ENCODE peak calls at places on chromosomes 3 and 15, in seven cellular contexts. N is stimulated activated CD8-positive, alpha-beta memory T cell treated with anti-CD3 and anti-CD28 coated beads, Interleukin-4, amount 100 ng/mL, for 1 hour; B is activated B cell treated with CpG ODN at 0.5 μM for 24 hours; W is activated CD4-positive, alpha-beta T cell treated with anti-CD3 and anti-CD28 coated beads, Interleukin-2, amount 50 U/mL, for 48 hours; G is fibroblast of pulmonary artery; O is Daoy; U is heart left ventricle. E is an unnamed sample.

GRCh38 chr15:76327191-76328105 is 9.1 kb upstream of the ISL2 start:
- DNase-seq in O (peak; percentile 80), W (no peak), N (no peak), G (no peak), B (no peak), U (no peak), E (no peak)

GRCh38 chr3:153315781-153316180 is 153.8 kb downstream of the RAP2B start:
- DNase-seq in N (no peak), U (no peak), B (no peak), G (no peak), W (no peak), O (no peak), E (no peak)

GRCh38 chr3:70040386-70040785 is 40.9 kb downstream of the SAMMSON start:
- DNase-seq in N (no peak), O (peak; percentile 3), U (no peak), B (no peak), G (no peak), W (no peak), E (no peak)

GRCh38 chr3:118990818-118991560 is 43.7 kb downstream of the IGSF11 start:
- DNase-seq in U (no peak), W (no peak), B (no peak), G (no peak), O (no peak), N (no peak), E (no peak)

GRCh38 chr3:36907911-36908646 is 36.8 kb downstream of the TRANK1 start:
- DNase-seq in O (peak; percentile 60), B (no peak), W (peak; percentile 69), N (peak; percentile 49), U (peak; percentile 37), G (peak; percentile 85), E (no peak)

GRCh38 chr3:140298043-140298442 is 363.1 kb downstream of the CLSTN2 start:
- DNase-seq in G (no peak), O (no peak), U (no peak), B (no peak), N (no peak), W (no peak), E (no peak)

GRCh38 chr3:41893977-41894376 is 67.9 kb downstream of the ULK4 start:
- DNase-seq in N (no peak), O (peak; percentile 20), U (peak; percentile 12), G (peak; percentile 79), W (no peak), B (no peak), E (no peak)

GRCh38 chr3:113136071-113136470 is 75.3 kb upstream of the BOC start:
- DNase-seq in O (no peak), U (no peak), W (no peak), N (no peak), B (no peak), G (peak; percentile 62), E (no peak)

GRCh38 chr3:87288486-87288885 is 12.1 kb upstream of the POU1F1 start:
- DNase-seq in U (no peak), G (no peak), B (no peak), W (no peak), O (no peak), N (no peak), E (no peak)

GRCh38 chr15:81115054-81115939 is 18.8 kb upstream of the CFAP161 start:
- DNase-seq in W (no peak), B (no peak), U (no peak), O (no peak), N (no peak), G (no peak), E (no peak)

GRCh38 chr15:55574096-55574495 is 14.0 kb downstream of the PYGO1 start:
- DNase-seq in G (no peak), W (no peak), O (no peak), U (no peak), N (no peak), B (no peak), E (no peak)

GRCh38 chr3:58642846-58643245 is 23.7 kb downstream of the FAM3D start:
- DNase-seq in G (no peak), O (no peak), N (no peak), W (no peak), U (no peak), B (no peak), E (no peak)

GRCh38 chr3:111688190-111688800 is 93.1 kb upstream of the ZBED2 start:
- DNase-seq in W (no peak), U (no peak), N (no peak), B (no peak), O (no peak), G (no peak), E (no peak)

GRCh38 chr15:78661001-78661400 is 20.0 kb upstream of the CHRNB4 start:
- DNase-seq in W (no peak), U (no peak), B (no peak), N (no peak), O (no peak), G (no peak), E (no peak)

GRCh38 chr3:39188271-39189149 is 3.9 kb downstream of the XIRP1 start:
- DNase-seq in G (no peak), N (no peak), U (no peak), W (no peak), O (no peak), B (no peak), E (no peak)

GRCh38 chr3:56987238-56987932 is 73.1 kb upstream of the SPATA12 start:
- DNase-seq in G (no peak), U (no peak), O (peak; percentile 36), N (no peak), W (no peak), B (no peak), E (peak; percentile 73)

GRCh38 chr3:155244699-155245098 is 48.8 kb downstream of the STRIT1 start:
- DNase-seq in O (no peak), W (no peak), G (no peak), U (no peak), N (no peak), B (no peak), E (no peak)

GRCh38 chr3:73504255-73504654 is 120.5 kb downstream of the PDZRN3 start:
- DNase-seq in B (no peak), U (no peak), W (no peak), O (no peak), N (no peak), G (no peak), E (no peak)

GRCh38 chr3:101549473-101549872 is 12.2 kb upstream of the TRMT10C start:
- DNase-seq in G (no peak), B (no peak), W (no peak), U (no peak), O (no peak), N (no peak), E (no peak)

GRCh38 chr15:68415061-68415460 is 16.9 kb downstream of the ITGA11 start:
- DNase-seq in N (no peak), G (no peak), O (no peak), B (no peak), W (no peak), U (no peak), E (no peak)

GRCh38 chr3:193921480-193921879 is 214.5 kb upstream of the HES1 start:
- DNase-seq in W (no peak), O (no peak), B (no peak), G (no peak), U (no peak), N (no peak), E (no peak)

GRCh38 chr3:111859061-111859973 is at the start of gene PHLDB2:
- DNase-seq in G (peak; percentile 86), O (peak; percentile 96), N (no peak), B (peak; percentile 55), U (peak; percentile 89), W (peak; percentile 52), E (peak; percentile 47)

GRCh38 chr15:31060429-31061140 is 40.9 kb downstream of the TRPM1 start:
- DNase-seq in N (no peak), U (no peak), O (no peak), G (no peak), B (no peak), W (no peak), E (no peak)

GRCh38 chr3:188534633-188535032 is 380.7 kb downstream of the LPP start:
- DNase-seq in G (no peak), O (no peak), B (no peak), N (no peak), W (no peak), U (no peak), E (no peak)

GRCh38 chr3:143885803-143886427 is 37.6 kb upstream of the SLC9A9 start:
- DNase-seq in B (no peak), G (peak; percentile 63), U (no peak), W (peak; percentile 14), O (peak; percentile 4), N (no peak), E (no peak)

GRCh38 chr15:70617911-70618287 is 145.5 kb downstream of the UACA start:
- DNase-seq in B (no peak), O (no peak), G (no peak), U (no peak), W (no peak), N (no peak), E (no peak)

GRCh38 chr15:36484038-36484778 is 95.2 kb upstream of the CDIN1 start:
- DNase-seq in G (no peak), W (no peak), O (no peak), U (no peak), B (no peak), N (no peak), E (no peak)

GRCh38 chr3:12918231-12918630 is 76.9 kb upstream of the RPL32 start:
- DNase-seq in G (no peak), B (no peak), U (no peak), N (no peak), O (no peak), W (no peak), E (no peak)

GRCh38 chr15:88066758-88067157 is 189.8 kb downstream of the NTRK3 start:
- DNase-seq in U (no peak), N (no peak), W (no peak), G (no peak), B (no peak), O (no peak), E (no peak)

GRCh38 chr3:13518516-13519351 is 30.2 kb upstream of the FBLN2 start:
- DNase-seq in N (no peak), B (no peak), G (peak; percentile 33), O (peak; percentile 38), U (peak; percentile 83), W (no peak), E (peak; percentile 78)

GRCh38 chr3:775178-775885 is 317.5 kb upstream of the CNTN6 start:
- DNase-seq in O (no peak), G (no peak), W (no peak), B (no peak), U (no peak), N (no peak), E (no peak)

GRCh38 chr3:30578986-30579579 is 27.3 kb upstream of the TGFBR2 start:
- DNase-seq in G (no peak), B (no peak), N (no peak), U (no peak), O (no peak), W (no peak), E (no peak)

GRCh38 chr15:78828930-78829329 is 17.7 kb upstream of the ADAMTS7 start:
- DNase-seq in U (no peak), G (no peak), O (no peak), N (no peak), W (no peak), B (no peak), E (no peak)

GRCh38 chr3:11134794-11135193 is 19.5 kb upstream of the HRH1 start:
- DNase-seq in N (no peak), O (no peak), U (no peak), G (peak; percentile 60), B (no peak), W (no peak), E (no peak)

GRCh38 chr15:33894193-33894592 is 74.1 kb upstream of the CHRM5 start:
- DNase-seq in U (no peak), N (no peak), B (no peak), W (no peak), O (no peak), G (no peak), E (no peak)

GRCh38 chr15:73683257-73683623 is 943 bp upstream of the CD276 start:
- DNase-seq in O (no peak), B (no peak), U (no peak), G (no peak), N (no peak), W (no peak), E (no peak)

GRCh38 chr3:124032351-124032880 is 40.5 kb upstream of the ROPN1 start:
- DNase-seq in O (peak; percentile 30), B (no peak), W (no peak), U (peak; percentile 83), G (peak; percentile 40), N (no peak), E (no peak)